ENCODE peak calls at places on chromosomes 3 and 15, in seven cellular contexts. V is fibroblast of pulmonary artery, D is cardiac muscle cell, X is astrocyte of the spinal cord, W is GM12865, J is thyroid gland, U is left lung. N is an unnamed sample.

GRCh38 chr3:55000546-55000945 is 72.7 kb upstream of the LRTM1 start:
- DNase-seq in J (peak; percentile 69), X (peak; percentile 94), D (peak; percentile 41), U (no peak), W (no peak), V (peak; percentile 88), N (peak; percentile 52)

GRCh38 chr3:6825527-6825926 is 35.4 kb upstream of the GRM7 start:
- DNase-seq in X (no peak), D (no peak), J (no peak), W (no peak), U (no peak), V (no peak), N (peak; percentile 7)

GRCh38 chr3:156750191-156750873 is 75.8 kb upstream of the LEKR1 start:
- DNase-seq in U (no peak), X (peak; percentile 59), W (no peak), D (peak; percentile 45), J (no peak), V (peak; percentile 56), N (peak; percentile 38)

GRCh38 chr3:155442066-155442465 is 148.6 kb upstream of the STRIT1 start:
- DNase-seq in X (no peak), U (no peak), J (no peak), W (no peak), V (no peak), D (no peak), N (no peak)

GRCh38 chr3:101117473-101117872 is 124.3 kb upstream of the ABI3BP start:
- DNase-seq in V (no peak), U (no peak), D (no peak), X (no peak), W (no peak), J (no peak), N (no peak)

GRCh38 chr3:27590437-27591320 is 106.5 kb upstream of the SLC4A7 start:
- DNase-seq in D (no peak), V (peak; percentile 78), U (no peak), J (no peak), X (peak; percentile 31), W (no peak), N (peak; percentile 62)

GRCh38 chr15:96367436-96368200 is 37.1 kb downstream of the NR2F2 start:
- DNase-seq in U (no peak), D (no peak), X (no peak), J (no peak), V (no peak), W (no peak), N (no peak)

GRCh38 chr3:113751145-113751544 is 4.3 kb downstream of the ATP6V1A start:
- DNase-seq in X (no peak), D (no peak), W (no peak), V (peak; percentile 18), U (no peak), J (no peak), N (no peak)

GRCh38 chr15:70023064-70023768 is 74.5 kb downstream of the TLE3 start:
- DNase-seq in J (no peak), W (peak; percentile 92), U (no peak), V (peak; percentile 77), D (no peak), X (peak; percentile 74), N (peak; percentile 91)

GRCh38 chr15:98648654-98649537 is 557 bp downstream of the IGF1R start:
- DNase-seq in J (peak; percentile 53), D (peak; percentile 78), V (peak; percentile 55), U (peak; percentile 90), W (peak; percentile 74), X (peak; percentile 58), N (peak; percentile 58)

GRCh38 chr15:98647774-98648653 is at the start of gene IGF1R:
- DNase-seq in V (peak; percentile 90), X (peak; percentile 90), D (peak; percentile 92), J (peak; percentile 85), W (peak; percentile 94), U (peak; percentile 96), N (peak; percentile 90)

GRCh38 chr15:98649996-98650870 is 1.9 kb downstream of the IGF1R start:
- DNase-seq in J (peak; percentile 67), U (peak; percentile 86), D (peak; percentile 65), V (peak; percentile 36), X (no peak), W (peak; percentile 11), N (no peak)

GRCh38 chr15:98650871-98651481 is 2.6 kb downstream of the IGF1R start:
- DNase-seq in V (peak; percentile 43), U (no peak), D (peak; percentile 35), J (peak; percentile 54), X (peak; percentile 49), W (peak; percentile 8), N (no peak)

DNA sequence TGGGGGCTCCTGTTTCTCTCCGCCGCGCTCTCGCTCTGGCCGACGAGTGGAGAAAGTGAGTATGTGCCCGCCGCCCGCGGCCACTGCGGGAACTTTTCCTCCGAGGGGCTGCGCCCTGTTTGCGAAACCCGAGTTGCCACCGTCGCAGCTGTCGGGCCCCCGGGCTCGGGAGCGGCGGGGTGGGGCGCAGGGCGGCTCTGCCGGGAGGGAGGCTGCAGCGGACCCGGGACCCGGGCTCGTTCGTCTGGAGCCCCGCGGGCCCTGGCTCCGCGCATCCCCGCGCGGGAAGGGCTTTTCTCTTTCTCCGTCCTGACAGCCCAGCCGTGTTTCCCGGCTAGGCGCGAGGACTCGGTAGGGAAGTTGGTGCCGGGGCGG is 1.3 kb downstream of the IGF1R start:
- DNase-seq in J (peak; percentile 44), X (no peak), V (peak; percentile 36), U (peak; percentile 90), W (peak; percentile 36), D (peak; percentile 59), N (no peak)
- TF ChIP-seq CTCF in J (peak; percentile 36), X (peak; percentile 13), V (peak; percentile 14), U (peak; percentile 19), W (peak; percentile 4), D (peak; percentile 8), N (no peak)

DNA sequence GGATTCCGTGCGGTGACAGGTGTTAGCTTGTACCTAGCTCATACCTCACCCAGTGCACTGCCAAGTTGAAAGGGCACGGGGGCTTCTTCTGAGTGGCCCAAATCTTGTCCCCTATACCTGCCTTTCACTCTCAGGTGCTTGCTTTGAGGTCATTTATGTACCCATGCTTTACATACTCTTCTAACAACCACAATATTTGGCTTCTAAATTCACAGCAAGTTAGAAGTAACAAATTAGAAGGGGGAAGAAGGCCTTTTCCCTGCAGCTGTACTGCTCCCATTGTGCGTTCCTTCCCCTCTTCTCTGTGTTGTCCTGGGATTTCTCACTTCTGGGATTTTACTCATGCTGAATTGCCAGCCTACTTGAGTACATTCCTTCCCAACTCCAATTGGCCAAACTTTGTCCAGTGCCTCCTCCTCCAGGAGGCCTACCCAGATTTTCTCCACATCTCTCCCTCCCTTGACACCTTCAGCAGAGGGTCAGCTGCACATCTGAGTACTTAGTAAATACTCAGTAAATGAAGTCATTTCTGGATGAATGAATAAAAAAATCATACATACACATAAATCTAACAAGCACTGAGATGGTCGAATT is 66.5 kb upstream of the POLG start:
- DNase-seq in J (no peak), W (no peak), V (no peak), X (no peak), U (no peak), D (no peak), N (no peak)
- H3K4me3 ChIP-seq in J (no peak overlapping the region), W (no peak overlapping the region), V (no peak overlapping the region), X (no peak overlapping the region), U (no peak overlapping the region), D (no peak overlapping the region), N (no peak overlapping the region)

GRCh38 chr15:79467865-79468586 is 35.9 kb downstream of the MINAR1 start:
- DNase-seq in J (no peak), X (no peak), U (no peak), W (no peak), V (peak; percentile 40), D (no peak), N (no peak)

GRCh38 chr15:79459666-79460065 is 27.5 kb downstream of the MINAR1 start:
- DNase-seq in V (no peak), J (no peak), W (no peak), D (no peak), U (no peak), X (no peak), N (no peak)

GRCh38 chr15:79463043-79463780 is 31.1 kb downstream of the MINAR1 start:
- DNase-seq in D (no peak), J (no peak), W (no peak), V (no peak), U (no peak), X (no peak), N (no peak)

GRCh38 chr15:79466488-79466887 is 34.4 kb downstream of the MINAR1 start:
- DNase-seq in W (no peak), D (no peak), X (no peak), V (no peak), U (no peak), J (no peak), N (no peak)

DNA sequence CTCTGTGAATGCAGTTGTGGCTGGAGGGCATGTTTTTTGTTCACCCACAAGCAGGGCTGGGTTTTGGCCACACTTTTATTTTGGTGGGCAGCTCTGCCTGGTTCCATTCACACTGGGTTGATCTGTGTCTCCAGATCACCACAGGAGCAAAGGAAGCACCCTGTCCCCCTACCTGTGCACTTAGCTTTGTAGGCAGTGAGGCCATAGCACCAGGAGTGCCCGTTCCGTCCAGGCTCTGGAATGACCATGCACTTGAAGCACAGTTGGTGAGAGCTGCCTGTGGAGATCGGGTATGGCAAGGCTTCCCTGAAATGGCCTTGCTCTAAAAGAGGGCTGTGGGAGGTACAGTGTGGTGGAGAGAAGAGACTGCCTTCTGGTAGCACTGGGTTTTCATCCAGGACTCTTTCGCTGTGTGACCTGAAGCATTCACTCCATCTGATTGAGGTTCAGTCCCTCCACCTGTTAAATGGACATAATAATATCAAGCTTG is 31.7 kb downstream of the MINAR1 start:
- DNase-seq in J (no peak), V (no peak), W (no peak), U (no peak), X (no peak), D (no peak), N (no peak)
- TF ChIP-seq CTCF in J (no peak), V (no peak), W (no peak), U (no peak), X (no peak), D (no peak), N (no peak)

DNA sequence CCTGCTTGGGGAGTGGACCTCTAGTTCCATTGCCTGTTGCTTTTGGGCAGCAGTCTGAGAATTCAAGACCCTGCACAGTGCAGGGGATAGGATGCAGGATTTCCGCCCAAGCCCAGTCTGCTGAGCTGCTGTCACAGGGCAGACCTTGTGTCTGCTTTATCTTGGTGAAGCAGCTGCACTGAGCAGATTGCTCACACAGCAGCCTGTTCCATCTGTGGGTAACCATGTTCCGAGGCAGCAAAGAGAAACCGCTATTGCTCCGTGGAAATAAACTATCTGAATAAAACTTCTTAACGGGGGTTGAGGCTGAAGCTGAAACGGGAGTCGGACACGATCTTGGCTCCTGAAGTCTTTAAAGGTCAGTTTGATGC is 202.3 kb downstream of the AKAP13 start:
- DNase-seq in U (no peak), X (no peak), J (peak; percentile 48), V (no peak), W (peak; percentile 73), D (no peak), N (no peak)
- H3K4me3 ChIP-seq in U (peak overlapping the region; percentile 21), X (no peak overlapping the region), J (peak overlapping the region; percentile 17), V (peak overlapping the region; percentile 67), W (peak overlapping the region; percentile 42), D (no peak overlapping the region), N (no peak overlapping the region)

GRCh38 chr3:142624725-142625440 is 28.7 kb downstream of the PLS1 start:
- DNase-seq in X (no peak), D (no peak), U (no peak), V (no peak), J (no peak), W (no peak), N (no peak)
- TF ChIP-seq CTCF in X (no peak), D (no peak), U (no peak), V (no peak), J (no peak), W (no peak), N (no peak)